ENCODE peak calls at places on chromosomes 3 and 15, in nine cellular contexts. M is transverse colon; R is ELF-1; Z is activated T-cell treated with anti-CD3 and anti-CD28 coated beads for 4 hours; I is type B pancreatic cell; T is activated T-helper 9 cell treated with anti-CD3 and anti-CD28 coated beads, Interleukin-2, amount 50 U/mL, for 16 hours; P is posterior cingulate gyrus; Q is AML-193; S is aorta. H is an unnamed sample.

GRCh38 chr3:161069441-161070251 is 35.5 kb downstream of the B3GALNT1 start:
- DNase-seq in M (no peak), R (no peak), Z (no peak), I (no peak), T (no peak), P (no peak), Q (peak), S (peak), H (no peak)

GRCh38 chr3:166060789-166061479 is 223.7 kb upstream of the BCHE start:
- DNase-seq in M (no peak), R (peak), Z (no peak), I (no peak), T (no peak), P (no peak), Q (no peak), S (no peak), H (no peak)

GRCh38 chr3:27357665-27358258 is 11.4 kb downstream of the NEK10 start:
- DNase-seq in M (peak), R (peak), Z (peak), I (no peak), T (peak), P (no peak), Q (peak), S (peak), H (no peak)

GRCh38 chr15:98286831-98287230 is 326.3 kb downstream of the ARRDC4 start:
- DNase-seq in M (no peak), R (no peak), Z (no peak), I (no peak), T (no peak), P (no peak), Q (no peak), S (no peak), H (no peak)

GRCh38 chr15:90040618-90041017 is 39.5 kb downstream of the ZNF710 start:
- DNase-seq in M (no peak), R (no peak), Z (no peak), I (no peak), T (no peak), P (peak), Q (no peak), S (no peak), H (no peak)

GRCh38 chr15:73870700-73871408 is 2.5 kb upstream of the TBC1D21 start:
- DNase-seq in M (peak), R (no peak), Z (no peak), I (peak), T (no peak), P (no peak), Q (no peak), S (no peak), H (peak)

GRCh38 chr15:88038261-88038660 is 218.3 kb downstream of the NTRK3 start:
- DNase-seq in M (no peak), R (no peak), Z (no peak), I (no peak), T (no peak), P (no peak), Q (no peak), S (no peak), H (no peak)

GRCh38 chr3:187616307-187616939 is 53.8 kb downstream of the SST start:
- DNase-seq in M (peak), R (peak), Z (peak), I (no peak), T (peak), P (no peak), Q (peak), S (peak), H (no peak)

GRCh38 chr3:41345788-41346187 is 146.5 kb downstream of the CTNNB1 start:
- DNase-seq in M (no peak), R (no peak), Z (no peak), I (no peak), T (no peak), P (no peak), Q (no peak), S (no peak), H (no peak)

GRCh38 chr3:152113413-152113812 is 155.3 kb upstream of the MBNL1 start:
- DNase-seq in M (no peak), R (no peak), Z (no peak), I (no peak), T (no peak), P (no peak), Q (no peak), S (no peak), H (no peak)

GRCh38 chr15:37084602-37085001 is 15.7 kb downstream of the MEIS2 start:
- DNase-seq in M (no peak), R (no peak), Z (no peak), I (no peak), T (no peak), P (no peak), Q (no peak), S (no peak), H (no peak)

GRCh38 chr15:39953521-39953920 is 19.6 kb downstream of the EIF2AK4 start:
- DNase-seq in M (no peak), R (no peak), Z (no peak), I (no peak), T (no peak), P (no peak), Q (no peak), S (no peak), H (no peak)

GRCh38 chr3:159854500-159855124 is 134.0 kb upstream of the IL12A start:
- DNase-seq in M (no peak), R (peak), Z (no peak), I (no peak), T (no peak), P (no peak), Q (no peak), S (no peak), H (no peak)

GRCh38 chr3:36482880-36483279 is 102.6 kb downstream of the STAC start:
- DNase-seq in M (no peak), R (no peak), Z (no peak), I (no peak), T (no peak), P (no peak), Q (no peak), S (no peak), H (no peak)

GRCh38 chr3:100335137-100335833 is 728 bp downstream of the NIT2 start:
- DNase-seq in M (peak), R (peak), Z (peak), I (no peak), T (no peak), P (no peak), Q (peak), S (peak), H (no peak)

GRCh38 chr3:56862352-56863062 is 60.8 kb upstream of the ARHGEF3 start:
- DNase-seq in M (no peak), R (no peak), Z (no peak), I (no peak), T (no peak), P (peak), Q (no peak), S (no peak), H (no peak)

GRCh38 chr3:109325657-109326056 is 9.3 kb upstream of the DPPA2 start:
- DNase-seq in M (no peak), R (no peak), Z (no peak), I (no peak), T (no peak), P (no peak), Q (no peak), S (no peak), H (no peak)

GRCh38 chr15:69794643-69795461 is 302.9 kb downstream of the TLE3 start:
- DNase-seq in M (no peak), R (peak), Z (no peak), I (peak), T (no peak), P (no peak), Q (no peak), S (peak), H (no peak)

GRCh38 chr3:33874815-33875214 is 76.4 kb downstream of the PDCD6IP start:
- DNase-seq in M (no peak), R (no peak), Z (no peak), I (no peak), T (no peak), P (no peak), Q (no peak), S (no peak), H (no peak)

GRCh38 chr3:30083315-30083714 is 523.1 kb upstream of the TGFBR2 start:
- DNase-seq in M (no peak), R (no peak), Z (no peak), I (no peak), T (no peak), P (no peak), Q (no peak), S (no peak), H (no peak)

GRCh38 chr3:73656241-73656890 is 31.6 kb upstream of the PDZRN3 start:
- DNase-seq in M (no peak), R (no peak), Z (no peak), I (no peak), T (no peak), P (no peak), Q (no peak), S (no peak), H (no peak)

GRCh38 chr3:53238051-53238850 is 17.6 kb downstream of the TKT start:
- DNase-seq in M (peak), R (no peak), Z (no peak), I (no peak), T (no peak), P (no peak), Q (no peak), S (peak), H (peak)

GRCh38 chr3:182388506-182388905 is 404.8 kb upstream of the ATP11B start:
- DNase-seq in M (no peak), R (no peak), Z (no peak), I (no peak), T (no peak), P (no peak), Q (no peak), S (no peak), H (no peak)

GRCh38 chr3:12613250-12613649 is 50.7 kb downstream of the RAF1 start:
- DNase-seq in M (no peak), R (no peak), Z (no peak), I (no peak), T (no peak), P (no peak), Q (no peak), S (no peak), H (no peak)

GRCh38 chr15:80251505-80252280 is at the start of gene CTXND1:
- DNase-seq in M (no peak), R (peak), Z (no peak), I (no peak), T (no peak), P (no peak), Q (no peak), S (no peak), H (peak)

GRCh38 chr3:101643861-101644613 is 32.9 kb downstream of the ZBTB11 start:
- DNase-seq in M (no peak), R (no peak), Z (peak), I (no peak), T (no peak), P (no peak), Q (peak), S (no peak), H (no peak)

H was measured in RWPE2.